ENCODE peak calls at places on chromosome 13, in six cellular contexts. K, H, B, G, X and D are unnamed samples.

GRCh38 chr13:104750377-104750776 is 1684.2 kb upstream of the SLC10A2 start:
- DNase-seq in B (no peak), K (no peak), G (no peak), X (no peak), H (no peak), D (no peak)

GRCh38 chr13:49060698-49061387 is 85.1 kb downstream of the FNDC3A start:
- DNase-seq in X (peak), G (no peak), K (no peak), H (no peak), B (peak), D (no peak)

GRCh38 chr13:34425307-34425949 is 516.6 kb upstream of the NBEA start:
- DNase-seq in G (no peak), K (no peak), B (no peak), H (no peak), X (no peak), D (no peak)

GRCh38 chr13:78589206-78589605 is 14.1 kb downstream of the POU4F1 start:
- DNase-seq in X (no peak), G (no peak), H (no peak), B (peak), K (no peak), D (no peak)

GRCh38 chr13:51625555-51626345 is 41.5 kb downstream of the WDFY2 start:
- DNase-seq in X (no peak), B (no peak), K (no peak), H (no peak), G (no peak), D (no peak)

GRCh38 chr13:21463424-21463823 is 4.3 kb upstream of the ZDHHC20 start:
- DNase-seq in B (no peak), G (no peak), X (no peak), K (no peak), H (no peak), D (peak)

GRCh38 chr13:46062190-46062589 is 9.6 kb upstream of the ZC3H13 start:
- DNase-seq in G (no peak), B (peak), K (no peak), X (peak), H (no peak), D (no peak)

GRCh38 chr13:98576963-98577822 is at the start of gene STK24:
- DNase-seq in G (peak), X (peak), B (peak), H (no peak), K (peak), D (peak)

GRCh38 chr13:29515372-29515771 is 80.1 kb downstream of the SLC7A1 start:
- DNase-seq in B (peak), H (no peak), X (no peak), G (no peak), K (no peak), D (no peak)

GRCh38 chr13:52599853-52600603 is 42.2 kb upstream of the HNRNPA1L2 start:
- DNase-seq in X (peak), B (peak), G (no peak), H (peak), K (no peak), D (peak)

GRCh38 chr13:20231839-20232555 is at the start of gene GJB6:
- DNase-seq in G (no peak), K (no peak), X (no peak), B (no peak), H (no peak), D (no peak)

GRCh38 chr13:98216135-98216565 is 39.1 kb upstream of the RNF113B start:
- DNase-seq in H (no peak), K (no peak), X (peak), G (no peak), B (peak), D (no peak)

GRCh38 chr13:51420681-51421476 is 32.0 kb downstream of the INTS6 start:
- DNase-seq in B (no peak), H (no peak), G (no peak), X (no peak), K (no peak), D (no peak)

GRCh38 chr13:85197431-85197830 is 601.8 kb downstream of the SLITRK6 start:
- DNase-seq in X (no peak), B (no peak), H (no peak), G (no peak), K (no peak), D (no peak)

GRCh38 chr13:111893607-111894443 is 173.1 kb upstream of the SOX1 start:
- DNase-seq in G (no peak), X (no peak), H (no peak), K (no peak), B (no peak), D (no peak)

GRCh38 chr13:92967923-92968322 is 258.7 kb upstream of the GPC6 start:
- DNase-seq in B (no peak), H (no peak), G (no peak), X (peak), K (no peak), D (no peak)

GRCh38 chr13:37488682-37489081 is 109.9 kb downstream of the POSTN start:
- DNase-seq in B (peak), H (no peak), K (no peak), G (no peak), X (peak), D (no peak)

GRCh38 chr13:107209811-107210210 is 641.9 kb upstream of the ARGLU1 start:
- DNase-seq in H (peak), B (no peak), X (peak), G (no peak), K (no peak), D (no peak)

GRCh38 chr13:50323440-50324070 is 308.3 kb downstream of the KCNRG start:
- DNase-seq in X (peak), H (no peak), B (peak), K (no peak), G (no peak), D (no peak)

GRCh38 chr13:20521388-20521787 is 4.3 kb downstream of the CRYL1 start:
- DNase-seq in B (no peak), X (no peak), G (no peak), H (no peak), K (no peak), D (no peak)

GRCh38 chr13:36919206-36919832 is 719 bp downstream of the SMAD9 start:
- DNase-seq in B (peak), X (peak), G (no peak), H (peak), K (peak), D (peak)

GRCh38 chr13:41595298-41595697 is 137.9 kb downstream of the RGCC start:
- DNase-seq in H (no peak), G (no peak), B (no peak), X (no peak), K (no peak), D (no peak)

GRCh38 chr13:42707003-42707402 is 74.4 kb upstream of the FAM216B start:
- DNase-seq in G (no peak), K (no peak), X (peak), B (no peak), H (no peak), D (no peak)

GRCh38 chr13:79393564-79394249 is 12.3 kb downstream of the RBM26 start:
- DNase-seq in B (no peak), G (no peak), H (no peak), X (no peak), K (peak), D (no peak)

GRCh38 chr13:68439821-68440220 is 1209.7 kb upstream of the PCDH9 start:
- DNase-seq in B (no peak), H (no peak), X (no peak), G (no peak), K (no peak), D (no peak)

GRCh38 chr13:93881418-93881817 is 598.1 kb downstream of the DCT start:
- DNase-seq in H (no peak), G (no peak), X (no peak), B (peak), K (no peak), D (no peak)

GRCh38 chr13:46982856-46983582 is 86.2 kb upstream of the HTR2A start:
- DNase-seq in B (no peak), G (no peak), H (no peak), X (no peak), K (no peak), D (no peak)

GRCh38 chr13:62432906-62433305 is 1017.3 kb upstream of the PCDH20 start:
- DNase-seq in X (no peak), H (no peak), G (no peak), K (no peak), B (no peak), D (no peak)

GRCh38 chr13:77784531-77784930 is 87.0 kb downstream of the SLAIN1 start:
- DNase-seq in X (no peak), G (no peak), K (no peak), B (no peak), H (no peak), D (no peak)

GRCh38 chr13:32791545-32792172 is 205.4 kb downstream of the PDS5B start:
- DNase-seq in H (no peak), X (peak), B (peak), G (no peak), K (no peak), D (no peak)

GRCh38 chr13:98454389-98454881 is 122.5 kb downstream of the STK24 start:
- DNase-seq in X (peak), H (peak), B (peak), K (no peak), G (no peak), D (peak)